ENCODE peak calls at places on chromosomes 13 and 19, in eight cellular contexts. Y is CD8-positive, alpha-beta T cell; D is progenitor cell of endocrine pancreas; T is IMR-90; Z is HFFc6; S is kidney; X is stomach; Q is PC-3. U is an unnamed sample.

GRCh38 chr19:53942001-53942786 is 20.5 kb upstream of the CACNG8 start:
- DNase-seq in Q (peak; percentile 19), D (peak; percentile 23), S (no peak), X (no peak), Y (no peak), Z (no peak), T (no peak), U (no peak)

GRCh38 chr19:46115396-46116109 is 8.9 kb downstream of the IGFL3 start:
- DNase-seq in X (no peak), Q (peak; percentile 85), D (no peak), T (peak; percentile 81), S (no peak), Y (no peak), Z (peak; percentile 64), U (peak; percentile 94)

GRCh38 chr13:30743319-30744055 is 8.1 kb downstream of the ALOX5AP start:
- DNase-seq in Q (peak; percentile 93), S (no peak), T (peak; percentile 99), Z (peak; percentile 97), D (no peak), X (peak; percentile 29), Y (no peak), U (peak; percentile 95)

GRCh38 chr19:18317998-18318800 is 4.7 kb downstream of the LSM4 start:
- DNase-seq in Y (no peak), X (peak; percentile 60), D (no peak), S (peak; percentile 83), Q (no peak), T (no peak), Z (no peak), U (no peak)

GRCh38 chr13:113996081-113996911 is 22.4 kb upstream of the C13orf46 start:
- DNase-seq in D (no peak), Z (no peak), X (no peak), S (peak; percentile 66), T (no peak), Q (no peak), Y (no peak), U (no peak)

GRCh38 chr13:113410472-113411201 is 42.7 kb downstream of the ADPRHL1 start:
- DNase-seq in Q (peak; percentile 89), T (peak; percentile 93), X (no peak), S (peak; percentile 80), Y (no peak), Z (peak; percentile 92), D (no peak), U (peak; percentile 38)

GRCh38 chr19:48676487-48676886 is 3.7 kb upstream of the NTN5 start:
- DNase-seq in T (no peak), D (no peak), Z (no peak), X (no peak), Q (no peak), S (no peak), Y (no peak), U (no peak)

GRCh38 chr13:31172535-31172934 is 10.8 kb upstream of the HSPH1 start:
- DNase-seq in X (no peak), T (peak; percentile 84), Z (peak; percentile 86), Y (no peak), Q (peak; percentile 96), D (no peak), S (no peak), U (peak; percentile 77)

GRCh38 chr19:34645551-34645950 is 31.4 kb downstream of the SCGB2B2 start:
- DNase-seq in T (no peak), Q (no peak), D (no peak), Y (no peak), X (no peak), Z (no peak), S (no peak), U (no peak)

GRCh38 chr13:34364633-34365032 is 546.7 kb downstream of the RFC3 start:
- DNase-seq in T (peak; percentile 16), X (no peak), Q (no peak), D (no peak), S (no peak), Z (peak; percentile 10), Y (no peak), U (no peak)

GRCh38 chr19:42316223-42317211 is 3.4 kb downstream of the TMEM145 start:
- DNase-seq in Y (no peak), D (no peak), X (no peak), Q (no peak), Z (peak; percentile 28), T (peak; percentile 21), S (no peak), U (no peak)

DNA sequence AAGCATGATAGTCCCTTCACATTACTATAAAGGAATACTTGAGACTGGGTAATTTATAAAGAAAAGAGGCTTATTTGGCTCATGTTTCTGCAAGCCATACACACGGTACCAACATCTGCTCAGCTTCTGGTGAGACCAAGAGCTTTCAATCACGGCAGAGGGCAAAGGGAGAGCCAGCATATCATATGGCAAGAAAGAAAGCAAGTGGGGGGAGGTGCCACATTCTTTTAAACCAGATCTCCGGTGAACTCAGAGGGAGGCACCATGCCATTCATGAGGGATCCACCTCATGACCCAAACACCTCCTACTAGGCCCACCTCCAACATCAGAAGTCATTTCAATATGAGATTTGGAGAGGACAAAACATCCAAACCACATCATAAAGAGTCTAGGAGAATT is 20.3 kb downstream of the XPO4 start:
- DNase-seq in Q (no peak), Y (no peak), S (no peak), Z (no peak), T (peak; percentile 8), X (no peak), D (no peak), U (no peak)
- TF ChIP-seq CTCF in Q (no peak), Y (no peak), S (no peak), Z (no peak), T (no peak), X (no peak), D (no peak), U (no peak)

GRCh38 chr19:6772028-6772865 is at the start of gene VAV1:
- DNase-seq in T (no peak), Z (no peak), Y (peak; percentile 66), Q (no peak), D (no peak), S (peak; percentile 87), X (peak; percentile 63), U (no peak)
- TF ChIP-seq CTCF in T (no peak), Z (no peak), Y (peak; percentile 20), Q (no peak), D (peak; percentile 18), S (peak; percentile 4), X (no peak), U (peak; percentile 9)

GRCh38 chr13:99690426-99691189 is 189.3 kb downstream of the TM9SF2 start:
- DNase-seq in Z (no peak), Q (no peak), Y (no peak), T (no peak), S (no peak), D (no peak), X (no peak), U (no peak)

GRCh38 chr13:99686944-99687382 is 185.7 kb downstream of the TM9SF2 start:
- DNase-seq in D (no peak), T (no peak), X (no peak), Q (no peak), S (no peak), Y (no peak), Z (no peak), U (no peak)

GRCh38 chr13:99689955-99690354 is 188.7 kb downstream of the TM9SF2 start:
- DNase-seq in Y (no peak), Q (no peak), S (no peak), Z (no peak), D (no peak), T (no peak), X (no peak), U (no peak)

GRCh38 chr13:99687728-99688397 is 186.6 kb downstream of the TM9SF2 start:
- DNase-seq in Z (no peak), X (no peak), S (no peak), D (no peak), Y (no peak), Q (no peak), T (no peak), U (no peak)

DNA sequence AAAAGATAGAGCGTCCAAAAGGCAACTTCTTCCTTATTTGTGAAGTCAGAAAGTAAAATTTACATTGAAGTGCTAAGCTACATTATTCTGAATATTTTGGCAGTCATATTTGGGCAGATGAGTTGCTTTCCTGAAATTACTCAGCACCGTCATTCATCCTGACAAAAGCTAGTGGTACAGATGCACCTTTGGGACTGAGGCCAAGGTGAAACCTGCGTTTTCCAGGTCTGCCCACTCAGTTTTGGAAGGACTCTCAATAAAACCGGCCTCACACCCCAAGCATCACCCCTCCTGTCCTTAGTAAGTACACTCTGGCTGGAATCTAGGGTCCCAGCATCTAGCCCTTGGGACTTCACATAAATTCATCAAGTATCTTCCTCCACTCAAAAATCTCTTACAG is 187.5 kb downstream of the TM9SF2 start:
- DNase-seq in Y (no peak), Z (no peak), S (no peak), T (no peak), D (no peak), Q (no peak), X (no peak), U (no peak)
- TF ChIP-seq CTCF in Y (no peak), Z (no peak), S (no peak), T (no peak), D (no peak), Q (no peak), X (no peak), U (no peak)

DNA sequence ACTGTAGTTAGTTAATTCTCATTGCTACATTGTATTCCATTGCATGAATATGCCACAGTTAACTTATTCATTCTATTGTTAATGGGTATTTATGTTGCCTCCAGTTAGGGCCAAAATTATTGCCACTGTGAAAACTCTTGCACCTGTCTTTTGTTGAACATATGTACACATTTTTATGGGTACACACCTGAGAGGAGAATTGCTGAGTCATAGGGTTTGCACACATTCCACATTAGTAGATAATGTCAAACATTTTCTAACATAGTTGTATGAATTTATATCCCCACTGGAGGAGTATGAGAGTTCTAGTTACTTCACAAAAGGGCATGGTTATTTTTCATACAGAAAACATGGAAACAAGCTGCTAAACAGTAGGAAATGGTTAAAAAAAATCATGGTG is 338.4 kb downstream of the FOXO1 start:
- DNase-seq in Y (no peak), T (no peak), X (no peak), Z (no peak), S (no peak), Q (peak; percentile 39), D (no peak), U (no peak)
- TF ChIP-seq CTCF in Y (no peak), T (no peak), X (no peak), Z (no peak), S (no peak), Q (no peak), D (no peak), U (no peak)

GRCh38 chr13:86174632-86175031 is 375.4 kb upstream of the SLITRK6 start:
- DNase-seq in Z (no peak), Y (no peak), T (no peak), Q (peak; percentile 7), S (no peak), D (no peak), X (no peak), U (no peak)
- TF ChIP-seq CTCF in Z (no peak), Y (no peak), T (no peak), Q (no peak), S (peak; percentile 8), D (no peak), X (no peak), U (no peak)

GRCh38 chr13:85935868-85936467 is 136.7 kb upstream of the SLITRK6 start:
- DNase-seq in Z (no peak), X (no peak), Q (no peak), S (no peak), D (no peak), Y (no peak), T (no peak), U (no peak)
- TF ChIP-seq CTCF in Z (no peak), X (no peak), Q (no peak), S (no peak), D (no peak), Y (no peak), T (no peak), U (no peak)

U was measured in MCF 10A.